ENCODE peak calls at places on chromosomes 2 and 18, in eight cellular contexts. One of them, this sample, is unnamed.
A peak's percentile ranks its signal among the peaks of the same experiment; 100 is the strongest.

GRCh38 chr18:23528580-23529472 is 25.5 kb downstream of the RMC1 start:
- DNase-seq in activated CD4-positive, alpha-beta T cell treated with anti-CD3 and anti-CD28 coated beads, Interleukin-2, amount 10 ng/mL, durations not matched to agents 7 days and 5 days: no peak
- DNase-seq in putamen: no peak
- DNase-seq in activated T-cell treated with anti-CD3 and anti-CD28 coated beads for 1 hour: no peak
- DNase-seq in progenitor cell of endocrine pancreas: no peak
- DNase-seq in stimulated activated CD4-positive, alpha-beta T cell treated with anti-CD3 and anti-CD28 coated beads, Interleukin-12 subunit alpha, Interleukin-12 subunit beta, amount 100 ng/mL, for 4 hours: no peak
- DNase-seq in HT1080: peak; percentile 57
- DNase-seq in cardiac fibroblast: peak; percentile 74
- DNase-seq in this sample: no peak

GRCh38 chr2:128637481-128638155 is 318.9 kb upstream of the HS6ST1 start:
- DNase-seq in activated CD4-positive, alpha-beta T cell treated with anti-CD3 and anti-CD28 coated beads, Interleukin-2, amount 10 ng/mL, durations not matched to agents 7 days and 5 days: no peak
- DNase-seq in putamen: no peak
- DNase-seq in activated T-cell treated with anti-CD3 and anti-CD28 coated beads for 1 hour: no peak
- DNase-seq in progenitor cell of endocrine pancreas: peak; percentile 4
- DNase-seq in stimulated activated CD4-positive, alpha-beta T cell treated with anti-CD3 and anti-CD28 coated beads, Interleukin-12 subunit alpha, Interleukin-12 subunit beta, amount 100 ng/mL, for 4 hours: no peak
- DNase-seq in HT1080: no peak
- DNase-seq in cardiac fibroblast: no peak
- DNase-seq in this sample: no peak

GRCh38 chr2:200791905-200792304 is 19.8 kb upstream of the BZW1 start:
- DNase-seq in activated CD4-positive, alpha-beta T cell treated with anti-CD3 and anti-CD28 coated beads, Interleukin-2, amount 10 ng/mL, durations not matched to agents 7 days and 5 days: no peak
- DNase-seq in putamen: no peak
- DNase-seq in activated T-cell treated with anti-CD3 and anti-CD28 coated beads for 1 hour: no peak
- DNase-seq in progenitor cell of endocrine pancreas: no peak
- DNase-seq in stimulated activated CD4-positive, alpha-beta T cell treated with anti-CD3 and anti-CD28 coated beads, Interleukin-12 subunit alpha, Interleukin-12 subunit beta, amount 100 ng/mL, for 4 hours: no peak
- DNase-seq in HT1080: no peak
- DNase-seq in cardiac fibroblast: no peak
- DNase-seq in this sample: no peak

GRCh38 chr18:63627819-63628218 is 16.2 kb downstream of the SERPINB4 start:
- DNase-seq in activated CD4-positive, alpha-beta T cell treated with anti-CD3 and anti-CD28 coated beads, Interleukin-2, amount 10 ng/mL, durations not matched to agents 7 days and 5 days: no peak
- DNase-seq in putamen: no peak
- DNase-seq in activated T-cell treated with anti-CD3 and anti-CD28 coated beads for 1 hour: no peak
- DNase-seq in progenitor cell of endocrine pancreas: no peak
- DNase-seq in stimulated activated CD4-positive, alpha-beta T cell treated with anti-CD3 and anti-CD28 coated beads, Interleukin-12 subunit alpha, Interleukin-12 subunit beta, amount 100 ng/mL, for 4 hours: no peak
- DNase-seq in HT1080: no peak
- DNase-seq in cardiac fibroblast: no peak
- DNase-seq in this sample: no peak

GRCh38 chr2:101696272-101697123 is 1.0 kb upstream of the MAP4K4 start:
- DNase-seq in activated CD4-positive, alpha-beta T cell treated with anti-CD3 and anti-CD28 coated beads, Interleukin-2, amount 10 ng/mL, durations not matched to agents 7 days and 5 days: peak; percentile 27
- DNase-seq in putamen: peak; percentile 28
- DNase-seq in activated T-cell treated with anti-CD3 and anti-CD28 coated beads for 1 hour: no peak
- DNase-seq in progenitor cell of endocrine pancreas: no peak
- DNase-seq in stimulated activated CD4-positive, alpha-beta T cell treated with anti-CD3 and anti-CD28 coated beads, Interleukin-12 subunit alpha, Interleukin-12 subunit beta, amount 100 ng/mL, for 4 hours: no peak
- DNase-seq in HT1080: no peak
- DNase-seq in cardiac fibroblast: peak; percentile 32
- DNase-seq in this sample: peak; percentile 66

GRCh38 chr2:317501-318424 is 29.9 kb upstream of the ALKAL2 start:
- DNase-seq in activated CD4-positive, alpha-beta T cell treated with anti-CD3 and anti-CD28 coated beads, Interleukin-2, amount 10 ng/mL, durations not matched to agents 7 days and 5 days: peak; percentile 12
- DNase-seq in putamen: no peak
- DNase-seq in activated T-cell treated with anti-CD3 and anti-CD28 coated beads for 1 hour: no peak
- DNase-seq in progenitor cell of endocrine pancreas: no peak
- DNase-seq in stimulated activated CD4-positive, alpha-beta T cell treated with anti-CD3 and anti-CD28 coated beads, Interleukin-12 subunit alpha, Interleukin-12 subunit beta, amount 100 ng/mL, for 4 hours: no peak
- DNase-seq in HT1080: peak; percentile 89
- DNase-seq in cardiac fibroblast: peak; percentile 36
- DNase-seq in this sample: no peak

GRCh38 chr2:10005461-10005860 is 37.9 kb upstream of the KLF11 start:
- DNase-seq in activated CD4-positive, alpha-beta T cell treated with anti-CD3 and anti-CD28 coated beads, Interleukin-2, amount 10 ng/mL, durations not matched to agents 7 days and 5 days: no peak
- DNase-seq in putamen: no peak
- DNase-seq in activated T-cell treated with anti-CD3 and anti-CD28 coated beads for 1 hour: no peak
- DNase-seq in progenitor cell of endocrine pancreas: no peak
- DNase-seq in stimulated activated CD4-positive, alpha-beta T cell treated with anti-CD3 and anti-CD28 coated beads, Interleukin-12 subunit alpha, Interleukin-12 subunit beta, amount 100 ng/mL, for 4 hours: no peak
- DNase-seq in HT1080: no peak
- DNase-seq in cardiac fibroblast: no peak
- DNase-seq in this sample: no peak

GRCh38 chr2:152115952-152116351 is 17.1 kb upstream of the CACNB4 start:
- DNase-seq in activated CD4-positive, alpha-beta T cell treated with anti-CD3 and anti-CD28 coated beads, Interleukin-2, amount 10 ng/mL, durations not matched to agents 7 days and 5 days: no peak
- DNase-seq in putamen: no peak
- DNase-seq in activated T-cell treated with anti-CD3 and anti-CD28 coated beads for 1 hour: no peak
- DNase-seq in progenitor cell of endocrine pancreas: no peak
- DNase-seq in stimulated activated CD4-positive, alpha-beta T cell treated with anti-CD3 and anti-CD28 coated beads, Interleukin-12 subunit alpha, Interleukin-12 subunit beta, amount 100 ng/mL, for 4 hours: no peak
- DNase-seq in HT1080: no peak
- DNase-seq in cardiac fibroblast: no peak
- DNase-seq in this sample: no peak

GRCh38 chr2:238727585-238728321 is 120.1 kb upstream of the TWIST2 start:
- DNase-seq in activated CD4-positive, alpha-beta T cell treated with anti-CD3 and anti-CD28 coated beads, Interleukin-2, amount 10 ng/mL, durations not matched to agents 7 days and 5 days: no peak
- DNase-seq in putamen: no peak
- DNase-seq in activated T-cell treated with anti-CD3 and anti-CD28 coated beads for 1 hour: no peak
- DNase-seq in progenitor cell of endocrine pancreas: no peak
- DNase-seq in stimulated activated CD4-positive, alpha-beta T cell treated with anti-CD3 and anti-CD28 coated beads, Interleukin-12 subunit alpha, Interleukin-12 subunit beta, amount 100 ng/mL, for 4 hours: no peak
- DNase-seq in HT1080: no peak
- DNase-seq in cardiac fibroblast: peak; percentile 60
- DNase-seq in this sample: no peak

GRCh38 chr18:62577748-62578147 is 54.9 kb downstream of the ZCCHC2 start:
- DNase-seq in activated CD4-positive, alpha-beta T cell treated with anti-CD3 and anti-CD28 coated beads, Interleukin-2, amount 10 ng/mL, durations not matched to agents 7 days and 5 days: no peak
- DNase-seq in putamen: no peak
- DNase-seq in activated T-cell treated with anti-CD3 and anti-CD28 coated beads for 1 hour: no peak
- DNase-seq in progenitor cell of endocrine pancreas: no peak
- DNase-seq in stimulated activated CD4-positive, alpha-beta T cell treated with anti-CD3 and anti-CD28 coated beads, Interleukin-12 subunit alpha, Interleukin-12 subunit beta, amount 100 ng/mL, for 4 hours: no peak
- DNase-seq in HT1080: no peak
- DNase-seq in cardiac fibroblast: no peak
- DNase-seq in this sample: no peak

GRCh38 chr2:72915076-72915906 is 2.0 kb upstream of the EMX1 start:
- DNase-seq in activated CD4-positive, alpha-beta T cell treated with anti-CD3 and anti-CD28 coated beads, Interleukin-2, amount 10 ng/mL, durations not matched to agents 7 days and 5 days: no peak
- DNase-seq in putamen: no peak
- DNase-seq in activated T-cell treated with anti-CD3 and anti-CD28 coated beads for 1 hour: no peak
- DNase-seq in progenitor cell of endocrine pancreas: no peak
- DNase-seq in stimulated activated CD4-positive, alpha-beta T cell treated with anti-CD3 and anti-CD28 coated beads, Interleukin-12 subunit alpha, Interleukin-12 subunit beta, amount 100 ng/mL, for 4 hours: no peak
- DNase-seq in HT1080: no peak
- DNase-seq in cardiac fibroblast: no peak
- DNase-seq in this sample: no peak

GRCh38 chr2:175282300-175282699 is 100.8 kb upstream of the ATP5MC3 start:
- DNase-seq in activated CD4-positive, alpha-beta T cell treated with anti-CD3 and anti-CD28 coated beads, Interleukin-2, amount 10 ng/mL, durations not matched to agents 7 days and 5 days: no peak
- DNase-seq in putamen: no peak
- DNase-seq in activated T-cell treated with anti-CD3 and anti-CD28 coated beads for 1 hour: no peak
- DNase-seq in progenitor cell of endocrine pancreas: no peak
- DNase-seq in stimulated activated CD4-positive, alpha-beta T cell treated with anti-CD3 and anti-CD28 coated beads, Interleukin-12 subunit alpha, Interleukin-12 subunit beta, amount 100 ng/mL, for 4 hours: no peak
- DNase-seq in HT1080: peak; percentile 28
- DNase-seq in cardiac fibroblast: peak; percentile 61
- DNase-seq in this sample: peak; percentile 81

GRCh38 chr2:74743778-74744177 is 89.7 kb downstream of the SEMA4F start:
- DNase-seq in activated CD4-positive, alpha-beta T cell treated with anti-CD3 and anti-CD28 coated beads, Interleukin-2, amount 10 ng/mL, durations not matched to agents 7 days and 5 days: no peak
- DNase-seq in putamen: no peak
- DNase-seq in activated T-cell treated with anti-CD3 and anti-CD28 coated beads for 1 hour: no peak
- DNase-seq in progenitor cell of endocrine pancreas: no peak
- DNase-seq in stimulated activated CD4-positive, alpha-beta T cell treated with anti-CD3 and anti-CD28 coated beads, Interleukin-12 subunit alpha, Interleukin-12 subunit beta, amount 100 ng/mL, for 4 hours: no peak
- DNase-seq in HT1080: no peak
- DNase-seq in cardiac fibroblast: no peak
- DNase-seq in this sample: no peak

GRCh38 chr18:79857082-79857661 is 59.4 kb downstream of the KCNG2 start:
- DNase-seq in activated CD4-positive, alpha-beta T cell treated with anti-CD3 and anti-CD28 coated beads, Interleukin-2, amount 10 ng/mL, durations not matched to agents 7 days and 5 days: no peak
- DNase-seq in putamen: no peak
- DNase-seq in activated T-cell treated with anti-CD3 and anti-CD28 coated beads for 1 hour: no peak
- DNase-seq in progenitor cell of endocrine pancreas: no peak
- DNase-seq in stimulated activated CD4-positive, alpha-beta T cell treated with anti-CD3 and anti-CD28 coated beads, Interleukin-12 subunit alpha, Interleukin-12 subunit beta, amount 100 ng/mL, for 4 hours: no peak
- DNase-seq in HT1080: peak; percentile 7
- DNase-seq in cardiac fibroblast: peak; percentile 73
- DNase-seq in this sample: peak; percentile 79

This sample was measured in NCI-H1105 treated with DMSO at 0.1 percent for 48 hours.